ENCODE peak calls at places on chromosomes 6 and 20, in five cellular contexts. N is mucosa of descending colon, E is posterior vena cava, C is Calu3, V is brain microvascular endothelial cell. I is an unnamed sample.

GRCh38 chr6:43669050-43669921 is 18.3 kb downstream of the MRPS18A start:
- DNase-seq in N (peak; percentile 43), E (peak; percentile 91), C (peak; percentile 29), V (no peak), I (no peak)

GRCh38 chr6:113818528-113818927 is 38.6 kb upstream of the MARCKS start:
- DNase-seq in N (no peak), E (no peak), C (no peak), V (no peak), I (no peak)

GRCh38 chr20:294602-295001 is 2.8 kb upstream of the ZCCHC3 start:
- DNase-seq in N (no peak), E (no peak), C (no peak), V (no peak), I (no peak)

GRCh38 chr6:45184937-45185336 is 143.2 kb upstream of the RUNX2 start:
- DNase-seq in N (no peak), E (no peak), C (no peak), V (no peak), I (no peak)

GRCh38 chr6:146029573-146030184 is 817 bp downstream of the GRM1 start:
- DNase-seq in N (no peak), E (no peak), C (no peak), V (no peak), I (no peak)

GRCh38 chr6:19554356-19555225 is 282.6 kb upstream of the ID4 start:
- DNase-seq in N (no peak), E (no peak), C (no peak), V (no peak), I (no peak)

GRCh38 chr6:135540207-135540877 is 42.8 kb upstream of the AHI1 start:
- DNase-seq in N (no peak), E (no peak), C (peak; percentile 1), V (peak; percentile 54), I (no peak)

GRCh38 chr6:153484056-153484455 is 353.0 kb upstream of the RGS17 start:
- DNase-seq in N (no peak), E (no peak), C (no peak), V (no peak), I (no peak)

GRCh38 chr6:57316581-57317059 is 810 bp upstream of the PRIM2 start:
- DNase-seq in N (peak; percentile 85), E (peak; percentile 93), C (peak; percentile 85), V (peak; percentile 93), I (no peak)

GRCh38 chr6:41371992-41372525 is 36.7 kb downstream of the NCR2 start:
- DNase-seq in N (no peak), E (no peak), C (no peak), V (no peak), I (no peak)

GRCh38 chr6:119348308-119349040 is 1.1 kb downstream of the MAN1A1 start:
- DNase-seq in N (peak; percentile 74), E (peak; percentile 83), C (peak; percentile 13), V (no peak), I (no peak)

GRCh38 chr6:126181173-126181741 is 158.7 kb upstream of the CENPW start:
- DNase-seq in N (no peak), E (no peak), C (peak; percentile 2), V (no peak), I (no peak)

GRCh38 chr6:163825033-163825432 is 410.5 kb downstream of the QKI start:
- DNase-seq in N (no peak), E (no peak), C (peak; percentile 7), V (peak; percentile 1), I (no peak)

GRCh38 chr20:20095114-20095872 is 43.0 kb downstream of the CFAP61 start:
- DNase-seq in N (no peak), E (no peak), C (no peak), V (no peak), I (no peak)

GRCh38 chr6:11764250-11764604 is 14.4 kb downstream of the ADTRP start:
- DNase-seq in N (no peak), E (no peak), C (no peak), V (no peak), I (no peak)

GRCh38 chr20:47727909-47728361 is 57.3 kb downstream of the SULF2 start:
- DNase-seq in N (no peak), E (no peak), C (no peak), V (no peak), I (no peak)

GRCh38 chr6:84825461-84825860 is 61.1 kb upstream of the TBX18 start:
- DNase-seq in N (no peak), E (no peak), C (no peak), V (peak; percentile 93), I (no peak)

GRCh38 chr6:166402582-166403277 is 20.0 kb upstream of the MPC1 start:
- DNase-seq in N (no peak), E (no peak), C (no peak), V (peak; percentile 15), I (no peak)

GRCh38 chr20:50203951-50204937 is 13.6 kb downstream of the CEBPB start:
- DNase-seq in N (no peak), E (no peak), C (no peak), V (no peak), I (no peak)

GRCh38 chr20:58697201-58697866 is 4.7 kb downstream of the NPEPL1 start:
- DNase-seq in N (no peak), E (no peak), C (no peak), V (no peak), I (peak; percentile 85)

GRCh38 chr6:166997348-166997747 is 1.8 kb upstream of the CEP43 start:
- DNase-seq in N (no peak), E (no peak), C (no peak), V (no peak), I (no peak)

GRCh38 chr6:161088676-161089328 is 97.2 kb downstream of the MAP3K4 start:
- DNase-seq in N (no peak), E (no peak), C (no peak), V (no peak), I (no peak)

GRCh38 chr20:12217382-12217781 is 299.7 kb downstream of the BTBD3 start:
- DNase-seq in N (no peak), E (no peak), C (no peak), V (no peak), I (no peak)

GRCh38 chr6:132867055-132867454 is 52.7 kb downstream of the RPS12 start:
- DNase-seq in N (no peak), E (no peak), C (no peak), V (no peak), I (no peak)

GRCh38 chr6:130026859-130027258 is 8.5 kb downstream of the L3MBTL3 start:
- DNase-seq in N (no peak), E (no peak), C (no peak), V (no peak), I (no peak)

GRCh38 chr6:37862415-37862814 is 42.9 kb downstream of the ZFAND3 start:
- DNase-seq in N (no peak), E (no peak), C (no peak), V (peak; percentile 47), I (no peak)

GRCh38 chr6:101832371-101832770 is 438.9 kb downstream of the GRIK2 start:
- DNase-seq in N (no peak), E (no peak), C (no peak), V (no peak), I (no peak)

GRCh38 chr6:5681480-5681879 is 325.2 kb downstream of the NRN1 start:
- DNase-seq in N (no peak), E (no peak), C (no peak), V (no peak), I (no peak)

GRCh38 chr6:73666393-73666792 is 12.6 kb upstream of the SLC17A5 start:
- DNase-seq in N (no peak), E (no peak), C (no peak), V (peak; percentile 30), I (no peak)

GRCh38 chr20:51738877-51739447 is 29.2 kb downstream of the ATP9A start:
- DNase-seq in N (no peak), E (no peak), C (peak; percentile 91), V (no peak), I (no peak)

GRCh38 chr20:4040283-4041179 is 25.2 kb upstream of the RNF24 start:
- DNase-seq in N (no peak), E (no peak), C (no peak), V (no peak), I (no peak)

GRCh38 chr20:64064145-64064698 is 1.2 kb downstream of the TCEA2 start:
- DNase-seq in N (no peak), E (no peak), C (peak; percentile 67), V (no peak), I (no peak)

GRCh38 chr6:159759645-159760044 is 2.2 kb upstream of the ACAT2 start:
- DNase-seq in N (no peak), E (no peak), C (no peak), V (no peak), I (no peak)

GRCh38 chr6:43916924-43917877 is 147.2 kb downstream of the VEGFA start:
- DNase-seq in N (peak; percentile 84), E (peak; percentile 87), C (peak; percentile 58), V (no peak), I (no peak)

I was measured in chondrocyte.